ENCODE peak calls at places on chromosomes 4 and X, in four cellular contexts. One of them, this sample, is unnamed.
A peak's percentile ranks its signal among the peaks of the same experiment; 100 is the strongest.

GRCh38 chr4:132504438-132504837 is 644.7 kb upstream of the PCDH10 start:
- DNase-seq in GM12878: no peak
- DNase-seq in pancreas: no peak
- DNase-seq in lung: no peak
- DNase-seq in this sample: no peak

GRCh38 chr4:129358571-129358970 is 262.6 kb downstream of the C4orf33 start:
- DNase-seq in GM12878: no peak
- DNase-seq in pancreas: no peak
- DNase-seq in lung: no peak
- DNase-seq in this sample: no peak

GRCh38 chr4:3073158-3074077 is 920 bp downstream of the HTT-AS start:
- DNase-seq in GM12878: no peak
- DNase-seq in pancreas: no peak
- DNase-seq in lung: peak; percentile 31
- DNase-seq in this sample: peak; percentile 23

GRCh38 chrX:30971761-30972603 is 82.9 kb upstream of the TAB3 start:
- DNase-seq in GM12878: no peak
- DNase-seq in pancreas: peak; percentile 36
- DNase-seq in lung: peak; percentile 35
- DNase-seq in this sample: peak; percentile 24

GRCh38 chr4:94352996-94353395 is 10.4 kb upstream of the HPGDS start:
- DNase-seq in GM12878: no peak
- DNase-seq in pancreas: no peak
- DNase-seq in lung: no peak
- DNase-seq in this sample: no peak

GRCh38 chr4:15144249-15144966 is 142.1 kb downstream of the CPEB2 start:
- DNase-seq in GM12878: no peak
- DNase-seq in pancreas: no peak
- DNase-seq in lung: no peak
- DNase-seq in this sample: no peak

GRCh38 chrX:13691845-13692334 is 3.0 kb downstream of the RAB9A start:
- DNase-seq in GM12878: no peak
- DNase-seq in pancreas: no peak
- DNase-seq in lung: no peak
- DNase-seq in this sample: no peak

GRCh38 chrX:118943102-118943501 is 31.3 kb upstream of the LONRF3 start:
- DNase-seq in GM12878: no peak
- DNase-seq in pancreas: no peak
- DNase-seq in lung: no peak
- DNase-seq in this sample: no peak

GRCh38 chr4:152458801-152459302 is 77.0 kb downstream of the FBXW7 start:
- DNase-seq in GM12878: peak; percentile 31
- DNase-seq in pancreas: no peak
- DNase-seq in lung: no peak
- DNase-seq in this sample: no peak

GRCh38 chrX:105552395-105552794 is 269.9 kb upstream of the NRK start:
- DNase-seq in GM12878: no peak
- DNase-seq in pancreas: no peak
- DNase-seq in lung: no peak
- DNase-seq in this sample: no peak

GRCh38 chr4:15913631-15913970 is 24.9 kb downstream of the FGFBP1 start:
- DNase-seq in GM12878: no peak
- DNase-seq in pancreas: no peak
- DNase-seq in lung: no peak
- DNase-seq in this sample: no peak

GRCh38 chr4:5222047-5222446 is 170.8 kb downstream of the STK32B start:
- DNase-seq in GM12878: no peak
- DNase-seq in pancreas: no peak
- DNase-seq in lung: no peak
- DNase-seq in this sample: no peak

GRCh38 chr4:8727131-8727530 is 134.6 kb downstream of the CPZ start:
- DNase-seq in GM12878: no peak
- DNase-seq in pancreas: peak; percentile 0
- DNase-seq in lung: no peak
- DNase-seq in this sample: no peak

GRCh38 chrX:29090811-29091210 is 503.6 kb downstream of the IL1RAPL1 start:
- DNase-seq in GM12878: no peak
- DNase-seq in pancreas: no peak
- DNase-seq in lung: no peak
- DNase-seq in this sample: no peak

GRCh38 chr4:48130100-48130499 is 4.0 kb downstream of the TXK start:
- DNase-seq in GM12878: no peak
- DNase-seq in pancreas: no peak
- DNase-seq in lung: no peak
- DNase-seq in this sample: no peak

GRCh38 chr4:163701915-163702314 is 207.4 kb downstream of the TMA16 start:
- DNase-seq in GM12878: peak; percentile 49
- DNase-seq in pancreas: no peak
- DNase-seq in lung: no peak
- DNase-seq in this sample: no peak

GRCh38 chr4:109662786-109663185 is 40.5 kb downstream of the CASP6 start:
- DNase-seq in GM12878: no peak
- DNase-seq in pancreas: no peak
- DNase-seq in lung: no peak
- DNase-seq in this sample: no peak

GRCh38 chr4:15027921-15028435 is 25.7 kb downstream of the CPEB2 start:
- DNase-seq in GM12878: no peak
- DNase-seq in pancreas: no peak
- DNase-seq in lung: no peak
- DNase-seq in this sample: no peak

GRCh38 chr4:153148796-153149195 is 55.4 kb upstream of the TRIM2 start:
- DNase-seq in GM12878: no peak
- DNase-seq in pancreas: no peak
- DNase-seq in lung: no peak
- DNase-seq in this sample: no peak

GRCh38 chrX:2401201-2401589 is 99.6 kb downstream of the DHRSX start:
- DNase-seq in GM12878: no peak
- DNase-seq in pancreas: no peak
- DNase-seq in lung: no peak
- DNase-seq in this sample: no peak

GRCh38 chr4:4541040-4541631 is 712 bp downstream of the STX18 start:
- DNase-seq in GM12878: peak; percentile 36
- DNase-seq in pancreas: peak; percentile 15
- DNase-seq in lung: peak; percentile 36
- DNase-seq in this sample: peak; percentile 53

GRCh38 chr4:1737666-1738065 is 16.3 kb downstream of the TACC3 start:
- DNase-seq in GM12878: no peak
- DNase-seq in pancreas: no peak
- DNase-seq in lung: no peak
- DNase-seq in this sample: no peak
- TF ChIP-seq CTCF in GM12878: no peak
- TF ChIP-seq CTCF in pancreas: no peak
- TF ChIP-seq CTCF in lung: no peak
- TF ChIP-seq CTCF in this sample: no peak

GRCh38 chr4:108256538-108256937 is 87.8 kb upstream of the LEF1 start:
- DNase-seq in GM12878: no peak
- DNase-seq in pancreas: no peak
- DNase-seq in lung: no peak
- DNase-seq in this sample: no peak

GRCh38 chr4:108249397-108249796 is 80.7 kb upstream of the LEF1 start:
- DNase-seq in GM12878: no peak
- DNase-seq in pancreas: no peak
- DNase-seq in lung: no peak
- DNase-seq in this sample: no peak

DNA sequence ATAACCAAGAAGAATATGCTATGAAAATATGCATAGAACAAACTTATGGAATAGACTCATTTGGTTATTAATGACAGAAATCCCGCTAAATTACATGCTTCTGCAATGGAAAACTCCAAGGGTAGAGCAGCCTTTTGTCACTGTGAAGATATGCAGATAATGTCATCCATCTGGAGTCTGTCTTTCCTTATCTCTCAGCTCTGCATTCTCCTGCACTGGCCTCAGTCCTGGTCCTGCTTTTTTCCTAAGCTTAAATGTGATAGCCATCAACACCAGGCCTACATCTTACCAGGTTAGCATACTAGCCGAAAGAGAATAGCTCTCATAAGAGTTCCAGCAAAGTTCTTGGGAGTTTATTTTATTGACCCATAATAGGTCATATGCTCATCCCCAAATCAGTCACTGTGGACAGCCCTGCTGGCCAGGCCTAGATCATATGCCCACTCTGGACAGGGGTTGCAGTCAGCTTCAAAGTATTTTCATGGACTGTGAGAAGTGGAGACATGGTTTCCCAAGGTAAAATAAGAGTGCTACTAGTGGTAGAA is 86.5 kb upstream of the LEF1 start:
- DNase-seq in GM12878: no peak
- DNase-seq in pancreas: no peak
- DNase-seq in lung: no peak
- DNase-seq in this sample: no peak
- TF ChIP-seq CTCF in GM12878: no peak
- TF ChIP-seq CTCF in pancreas: no peak
- TF ChIP-seq CTCF in lung: no peak
- TF ChIP-seq CTCF in this sample: no peak

GRCh38 chr4:173522160-173522873 is 7.7 kb downstream of the HAND2 start:
- DNase-seq in GM12878: no peak
- DNase-seq in pancreas: peak; percentile 54
- DNase-seq in lung: no peak
- DNase-seq in this sample: peak; percentile 60
- TF ChIP-seq CTCF in GM12878: no peak
- TF ChIP-seq CTCF in pancreas: no peak
- TF ChIP-seq CTCF in lung: no peak
- TF ChIP-seq CTCF in this sample: no peak

DNA sequence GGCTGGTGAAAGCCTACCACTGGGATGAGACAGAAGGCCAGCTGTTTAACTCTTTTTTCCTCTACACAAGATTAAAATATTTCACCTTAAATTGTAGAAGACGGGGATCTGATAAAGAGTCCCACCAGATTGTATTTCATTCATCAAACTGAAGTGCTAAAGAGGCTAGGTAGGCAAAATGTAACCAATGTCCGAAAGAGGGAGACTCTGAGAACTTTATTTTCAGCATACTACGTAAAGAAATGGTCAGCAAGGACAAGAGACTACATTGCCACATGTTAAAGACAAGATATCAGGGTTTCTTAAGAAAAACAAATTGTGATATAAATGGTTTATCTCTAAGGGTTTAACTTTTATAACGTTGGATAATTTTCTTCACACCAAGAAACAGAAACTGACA is 71.6 kb upstream of the INPP4B start:
- DNase-seq in GM12878: no peak
- DNase-seq in pancreas: no peak
- DNase-seq in lung: no peak
- DNase-seq in this sample: no peak
- TF ChIP-seq CTCF in GM12878: no peak
- TF ChIP-seq CTCF in pancreas: no peak
- TF ChIP-seq CTCF in lung: no peak
- TF ChIP-seq CTCF in this sample: no peak

DNA sequence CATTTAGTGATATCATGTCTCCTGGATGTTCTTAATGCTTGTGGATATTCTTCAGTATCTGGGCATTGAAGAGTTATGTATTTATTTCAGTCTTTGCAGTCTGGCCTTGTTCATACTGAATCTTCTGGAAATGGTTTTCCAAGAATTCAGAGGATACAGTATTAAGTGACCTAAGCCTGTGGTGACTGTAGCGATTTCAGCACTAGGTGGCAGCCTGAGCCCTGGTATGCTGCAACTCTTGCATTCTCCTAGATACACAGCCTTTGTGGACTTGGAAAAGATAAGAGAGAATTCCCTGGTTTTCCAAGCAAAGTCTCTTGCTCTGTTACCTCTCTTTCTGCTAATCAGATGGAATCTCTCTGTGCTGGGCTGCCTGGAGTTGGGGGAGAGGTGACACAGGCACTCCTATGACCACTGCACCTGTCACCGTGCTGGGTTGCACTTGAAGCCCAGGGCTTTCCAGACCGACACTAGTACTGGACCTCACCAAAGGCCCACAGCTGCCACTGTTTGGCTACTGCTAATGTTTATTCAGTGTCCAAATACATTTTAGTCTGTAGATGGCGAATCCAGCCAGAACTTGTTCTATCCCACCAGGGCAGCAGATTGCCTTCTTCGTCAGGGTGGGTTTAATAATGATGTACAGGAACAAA is 19.3 kb upstream of the SPIN2A start:
- DNase-seq in GM12878: no peak
- DNase-seq in pancreas: peak; percentile 26
- DNase-seq in lung: no peak
- DNase-seq in this sample: peak; percentile 47
- TF ChIP-seq CTCF in GM12878: peak; percentile 35
- TF ChIP-seq CTCF in pancreas: no peak
- TF ChIP-seq CTCF in lung: no peak
- TF ChIP-seq CTCF in this sample: no peak

GRCh38 chr4:6245246-6246169 is 24.1 kb upstream of the WFS1 start:
- DNase-seq in GM12878: no peak
- DNase-seq in pancreas: no peak
- DNase-seq in lung: no peak
- DNase-seq in this sample: no peak
- TF ChIP-seq CTCF in GM12878: no peak
- TF ChIP-seq CTCF in pancreas: no peak
- TF ChIP-seq CTCF in lung: no peak
- TF ChIP-seq CTCF in this sample: no peak

DNA sequence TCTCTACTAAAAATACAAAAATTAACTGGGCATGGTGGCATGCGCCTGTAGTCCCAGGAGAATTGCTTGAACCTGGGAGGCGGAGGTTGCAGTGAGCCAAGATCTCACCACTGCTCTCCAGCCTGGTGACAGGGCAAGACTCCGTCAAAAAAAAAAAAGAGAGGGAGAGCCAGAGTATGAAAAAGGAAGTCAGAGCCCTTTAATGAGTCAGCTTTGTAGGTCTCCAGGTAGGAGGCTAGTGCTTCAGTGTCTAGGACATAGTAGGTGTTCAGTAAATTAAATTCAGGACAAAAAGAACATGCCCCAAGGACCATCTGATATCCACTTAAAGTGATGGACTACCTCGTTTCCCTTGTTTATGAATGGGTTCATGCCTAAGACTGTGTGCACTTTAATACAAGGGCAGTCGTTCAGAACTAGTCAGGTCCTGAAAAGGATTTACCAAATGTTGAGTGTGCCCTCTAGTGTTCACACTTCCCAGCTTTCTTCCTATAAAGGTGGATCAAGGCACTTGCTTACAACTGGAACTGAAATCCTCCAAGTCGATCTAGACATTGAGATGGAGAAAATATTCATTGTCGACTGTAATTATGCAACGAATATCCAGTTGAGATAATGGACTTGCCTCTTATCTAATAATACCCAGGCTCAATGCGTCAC is 29.0 kb downstream of the F9 start:
- DNase-seq in GM12878: peak; percentile 30
- DNase-seq in pancreas: peak; percentile 47
- DNase-seq in lung: no peak
- DNase-seq in this sample: peak; percentile 44
- TF ChIP-seq CTCF in GM12878: peak; percentile 51
- TF ChIP-seq CTCF in pancreas: peak; percentile 48
- TF ChIP-seq CTCF in lung: peak; percentile 27
- TF ChIP-seq CTCF in this sample: no peak

This sample was measured in colonic mucosa.